ENCODE peak calls at places on chromosomes 3 and 15, in four cellular contexts. A, S, W and V are unnamed samples.

GRCh38 chr3:131630117-131630516 is 127.3 kb upstream of the MRPL3 start:
- DNase-seq in A (no peak), S (no peak), W (no peak), V (no peak)

GRCh38 chr3:124059580-124059979 is 67.7 kb upstream of the ROPN1 start:
- DNase-seq in A (no peak), S (no peak), W (no peak), V (peak)

GRCh38 chr15:41971893-41972340 is 440 bp downstream of the EHD4 start:
- DNase-seq in A (no peak), S (no peak), W (peak), V (no peak)

GRCh38 chr3:186108106-186108940 is 566 bp downstream of the ETV5 start:
- DNase-seq in A (no peak), S (peak), W (peak), V (peak)

GRCh38 chr15:99387769-99388168 is 136.5 kb downstream of the LRRC28 start:
- DNase-seq in A (no peak), S (no peak), W (no peak), V (no peak)

GRCh38 chr3:159866201-159866746 is 122.4 kb upstream of the IL12A start:
- DNase-seq in A (no peak), S (no peak), W (no peak), V (no peak)

GRCh38 chr3:160981217-160981938 is 123.8 kb downstream of the B3GALNT1 start:
- DNase-seq in A (no peak), S (peak), W (no peak), V (no peak)

GRCh38 chr3:113898892-113899291 is 48.9 kb upstream of the ZDHHC23 start:
- DNase-seq in A (no peak), S (no peak), W (no peak), V (no peak)

GRCh38 chr3:150091626-150092025 is 120.9 kb upstream of the PFN2 start:
- DNase-seq in A (no peak), S (no peak), W (no peak), V (no peak)

GRCh38 chr15:22904736-22905135 is 66.3 kb downstream of the NIPA2 start:
- DNase-seq in A (no peak), S (no peak), W (no peak), V (no peak)

GRCh38 chr3:150567328-150567727 is 20.7 kb downstream of the EIF2A start:
- DNase-seq in A (no peak), S (no peak), W (no peak), V (no peak)

GRCh38 chr3:100107227-100107626 is 7.1 kb downstream of the FILIP1L start:
- DNase-seq in A (no peak), S (no peak), W (no peak), V (no peak)

GRCh38 chr3:147838650-147839049 is 429.5 kb downstream of the ZIC1 start:
- DNase-seq in A (no peak), S (no peak), W (peak), V (no peak)

DNA sequence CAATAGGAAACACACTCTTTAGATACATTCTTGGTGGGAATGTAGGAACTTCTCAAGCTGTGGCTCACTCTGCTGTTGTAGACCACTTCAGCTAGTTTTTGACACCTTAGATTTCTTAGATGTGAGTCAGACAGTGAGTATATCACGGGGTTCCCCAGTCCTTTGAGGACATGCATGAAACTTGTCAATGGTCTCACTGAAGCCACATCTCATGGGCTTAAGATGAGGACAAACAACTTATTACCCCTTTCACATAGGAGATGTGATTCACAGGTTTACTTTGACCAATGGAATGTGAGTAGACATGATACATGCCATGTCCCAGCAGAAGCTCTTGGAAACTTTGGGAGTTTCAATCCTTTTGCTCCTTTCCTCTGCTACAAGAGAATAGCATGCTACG is 325.5 kb downstream of the CHST2 start:
- DNase-seq in A (no peak), S (no peak), W (no peak), V (no peak)
- H3K27ac ChIP-seq in A (no peak), S (no peak), W (no peak), V (no peak)

GRCh38 chr15:28885630-28886430 is at the start of gene APBA2:
- DNase-seq in A (no peak), S (no peak), W (peak), V (no peak)
- TF ChIP-seq EZH2 in A (no peak), S (no peak), W (no peak), V (peak)

GRCh38 chr3:156659260-156659659 is 15.1 kb upstream of the TIPARP start:
- DNase-seq in A (no peak), S (no peak), W (no peak), V (no peak)

GRCh38 chr3:156657862-156658731 is 16.3 kb upstream of the TIPARP start:
- DNase-seq in A (no peak), S (no peak), W (no peak), V (no peak)

GRCh38 chr3:156661158-156661557 is 13.2 kb upstream of the TIPARP start:
- DNase-seq in A (no peak), S (no peak), W (no peak), V (no peak)

GRCh38 chr3:156657440-156657839 is 16.9 kb upstream of the TIPARP start:
- DNase-seq in A (no peak), S (no peak), W (no peak), V (no peak)

GRCh38 chr3:156658732-156659090 is 15.7 kb upstream of the TIPARP start:
- DNase-seq in A (no peak), S (no peak), W (no peak), V (no peak)
- H3K4me3 ChIP-seq in A (no peak), S (no peak), W (no peak), V (no peak)

GRCh38 chr15:65355173-65355982 is 22.4 kb downstream of the IGDCC3 start:
- DNase-seq in A (no peak), S (no peak), W (peak), V (no peak)
- H3K27ac ChIP-seq in A (no peak), S (no peak), W (peak), V (no peak)

GRCh38 chr15:45118131-45118588 is 4.0 kb downstream of the DUOXA2 start:
- DNase-seq in A (peak), S (peak), W (peak), V (peak)

GRCh38 chr15:45118996-45119395 is 4.9 kb downstream of the DUOXA2 start:
- DNase-seq in A (no peak), S (no peak), W (no peak), V (no peak)

GRCh38 chr15:45116482-45117326 is 2.6 kb downstream of the DUOXA2 start:
- DNase-seq in A (no peak), S (no peak), W (no peak), V (no peak)

GRCh38 chr15:45116006-45116481 is 1.9 kb downstream of the DUOXA2 start:
- DNase-seq in A (no peak), S (no peak), W (no peak), V (no peak)

DNA sequence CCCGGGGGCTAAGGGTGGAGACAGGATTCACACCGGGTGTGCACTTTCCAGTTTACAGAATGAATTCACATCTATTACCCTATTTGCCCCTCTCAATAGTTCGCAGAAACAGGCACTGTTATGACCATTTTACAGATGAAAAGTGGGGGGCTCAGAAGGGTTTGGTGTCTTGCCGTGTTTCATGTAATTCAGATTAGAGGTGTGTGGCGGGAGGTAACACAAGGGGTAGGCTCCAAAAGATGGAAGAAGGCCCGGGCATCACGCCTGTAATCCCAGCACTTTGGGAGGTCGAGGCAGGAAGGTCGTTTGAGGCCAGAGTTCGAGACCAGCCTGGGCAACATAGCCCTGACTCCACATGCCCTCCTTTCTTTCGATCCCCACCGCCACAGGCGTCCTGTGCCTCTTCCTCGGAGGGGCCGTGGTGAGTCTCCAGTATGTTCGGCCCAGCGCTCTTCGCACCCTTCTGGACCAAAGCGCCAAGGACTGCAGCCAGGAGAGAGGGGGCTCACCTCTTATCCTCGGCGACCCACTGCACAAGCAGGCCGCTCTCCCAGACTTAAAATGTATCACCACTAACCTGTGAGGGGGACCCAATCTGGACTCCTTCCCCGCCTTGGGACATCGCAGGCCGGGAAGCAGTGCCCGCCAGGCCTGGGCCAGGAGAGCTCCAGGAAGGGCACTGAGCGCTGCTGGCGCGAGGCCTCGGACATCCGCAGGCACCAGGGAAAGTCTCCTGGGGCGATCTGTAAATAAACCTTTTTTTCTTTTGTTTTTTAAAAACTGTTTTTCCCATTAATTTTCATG is 3.4 kb downstream of the DUOXA2 start:
- DNase-seq in A (no peak), S (no peak), W (no peak), V (no peak)
- TF ChIP-seq EZH2 in A (peak), S (no peak), W (no peak), V (no peak)